ENCODE peak calls at places on chromosome 1, in four cellular contexts. P, T, K and D are unnamed samples.
A peak's percentile ranks its signal among the peaks of the same experiment; 100 is the strongest.

GRCh38 chr1:192807221-192807967 is 1.4 kb upstream of the RGS2 start:
- DNase-seq in P (no peak), T (no peak), K (no peak), D (no peak)

GRCh38 chr1:211638723-211639122 is 36.7 kb downstream of the NEK2 start:
- DNase-seq in T (no peak), K (no peak), P (no peak), D (no peak)

GRCh38 chr1:165898837-165899236 is 71.4 kb downstream of the UCK2 start:
- DNase-seq in K (peak; percentile 94), T (no peak), P (peak; percentile 60), D (no peak)

GRCh38 chr1:186418503-186418902 is 42.4 kb downstream of the PDC start:
- DNase-seq in P (no peak), T (no peak), K (no peak), D (no peak)

GRCh38 chr1:2267051-2267830 is 39.1 kb downstream of the SKI start:
- DNase-seq in K (no peak), P (no peak), T (no peak), D (no peak)

GRCh38 chr1:11563560-11564069 is 84.7 kb downstream of the DISP3 start:
- DNase-seq in K (peak; percentile 8), T (no peak), P (no peak), D (no peak)

GRCh38 chr1:64199154-64199553 is 4.3 kb upstream of the UBE2U start:
- DNase-seq in P (no peak), T (no peak), K (no peak), D (no peak)

GRCh38 chr1:15425521-15425920 is 12.7 kb upstream of the CTRC start:
- DNase-seq in K (no peak), T (no peak), P (no peak), D (no peak)

GRCh38 chr1:1433804-1434130 is 1.7 kb upstream of the VWA1 start:
- DNase-seq in T (no peak), P (peak; percentile 57), K (no peak), D (no peak)

GRCh38 chr1:94142022-94142421 is 21.1 kb upstream of the ABCA4 start:
- DNase-seq in K (peak; percentile 36), T (no peak), P (no peak), D (no peak)

GRCh38 chr1:208541225-208541855 is 297.2 kb upstream of the PLXNA2 start:
- DNase-seq in T (no peak), P (no peak), K (no peak), D (no peak)

GRCh38 chr1:185073725-185074124 is 28.4 kb downstream of the RNF2 start:
- DNase-seq in T (no peak), P (no peak), K (no peak), D (no peak)

GRCh38 chr1:37478451-37478871 is 4.1 kb downstream of the ZC3H12A start:
- DNase-seq in T (no peak), P (no peak), K (no peak), D (peak; percentile 24)

GRCh38 chr1:156656779-156657160 is 14.9 kb downstream of the BCAN start:
- DNase-seq in P (no peak), K (no peak), T (no peak), D (no peak)

GRCh38 chr1:100051893-100052292 is 80.8 kb downstream of the SASS6 start:
- DNase-seq in P (no peak), T (no peak), K (no peak), D (no peak)

GRCh38 chr1:180909005-180909414 is 3.7 kb upstream of the KIAA1614 start:
- DNase-seq in K (no peak), P (no peak), T (no peak), D (no peak)

GRCh38 chr1:147273409-147274307 is 31.2 kb downstream of the CHD1L start:
- DNase-seq in T (no peak), P (peak; percentile 40), K (peak; percentile 54), D (no peak)

GRCh38 chr1:203673550-203674411 is 47.1 kb downstream of the ATP2B4 start:
- DNase-seq in K (peak; percentile 67), P (peak; percentile 75), T (no peak), D (peak; percentile 51)

GRCh38 chr1:84770481-84770880 is 80.2 kb upstream of the SSX2IP start:
- DNase-seq in K (no peak), P (no peak), T (no peak), D (no peak)

GRCh38 chr1:119686661-119687060 is 25.1 kb upstream of the PHGDH start:
- DNase-seq in T (no peak), K (no peak), P (no peak), D (no peak)

GRCh38 chr1:58896211-58897183 is 112.7 kb upstream of the JUN start:
- DNase-seq in T (no peak), K (peak; percentile 40), P (peak; percentile 60), D (peak; percentile 87)

GRCh38 chr1:232282541-232282940 is 347.4 kb downstream of the SIPA1L2 start:
- DNase-seq in K (no peak), P (no peak), T (no peak), D (no peak)

GRCh38 chr1:220810179-220810653 is 23.5 kb downstream of the MTARC1 start:
- DNase-seq in T (peak; percentile 8), K (no peak), P (peak; percentile 79), D (peak; percentile 73)
- H3K4me3 ChIP-seq in T (no peak overlapping the region), K (peak overlapping the region; percentile 34), P (peak overlapping the region; percentile 18), D (no peak overlapping the region)

DNA sequence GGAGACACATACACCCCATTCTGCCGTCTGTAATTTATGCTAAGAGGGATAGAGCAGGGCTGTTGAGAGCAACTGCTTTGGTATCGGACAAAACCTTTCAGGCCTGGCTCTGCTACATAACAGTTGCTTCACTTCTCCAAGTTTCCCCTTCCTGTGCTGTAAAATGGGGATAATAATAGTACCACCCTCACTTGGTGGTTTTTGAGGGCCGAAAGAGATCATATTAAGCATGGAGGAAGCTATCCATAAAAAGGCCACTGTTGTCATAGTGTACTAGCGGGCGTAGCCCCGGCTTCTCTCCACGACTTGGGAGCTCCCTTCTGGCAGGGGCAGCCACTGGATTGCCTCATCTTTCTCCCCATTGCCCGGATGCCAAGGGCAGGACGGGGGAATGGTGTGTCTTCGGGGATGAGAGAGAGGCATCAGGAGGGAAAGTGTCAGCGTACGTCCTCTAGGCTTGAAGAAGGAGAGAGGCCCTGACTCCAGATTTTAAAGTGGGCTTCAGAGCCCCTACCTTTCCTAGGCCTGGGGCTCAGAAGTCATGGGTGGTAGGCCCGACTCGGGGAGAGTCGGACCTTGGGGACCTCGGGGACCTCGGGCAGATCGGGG is 580 bp upstream of the MFSD2A start:
- DNase-seq in T (no peak), K (no peak), P (no peak), D (no peak)
- H3K4me3 ChIP-seq in T (peak overlapping the region; percentile 76), K (peak overlapping the region; percentile 31), P (no peak overlapping the region), D (peak overlapping the region; percentile 47)

DNA sequence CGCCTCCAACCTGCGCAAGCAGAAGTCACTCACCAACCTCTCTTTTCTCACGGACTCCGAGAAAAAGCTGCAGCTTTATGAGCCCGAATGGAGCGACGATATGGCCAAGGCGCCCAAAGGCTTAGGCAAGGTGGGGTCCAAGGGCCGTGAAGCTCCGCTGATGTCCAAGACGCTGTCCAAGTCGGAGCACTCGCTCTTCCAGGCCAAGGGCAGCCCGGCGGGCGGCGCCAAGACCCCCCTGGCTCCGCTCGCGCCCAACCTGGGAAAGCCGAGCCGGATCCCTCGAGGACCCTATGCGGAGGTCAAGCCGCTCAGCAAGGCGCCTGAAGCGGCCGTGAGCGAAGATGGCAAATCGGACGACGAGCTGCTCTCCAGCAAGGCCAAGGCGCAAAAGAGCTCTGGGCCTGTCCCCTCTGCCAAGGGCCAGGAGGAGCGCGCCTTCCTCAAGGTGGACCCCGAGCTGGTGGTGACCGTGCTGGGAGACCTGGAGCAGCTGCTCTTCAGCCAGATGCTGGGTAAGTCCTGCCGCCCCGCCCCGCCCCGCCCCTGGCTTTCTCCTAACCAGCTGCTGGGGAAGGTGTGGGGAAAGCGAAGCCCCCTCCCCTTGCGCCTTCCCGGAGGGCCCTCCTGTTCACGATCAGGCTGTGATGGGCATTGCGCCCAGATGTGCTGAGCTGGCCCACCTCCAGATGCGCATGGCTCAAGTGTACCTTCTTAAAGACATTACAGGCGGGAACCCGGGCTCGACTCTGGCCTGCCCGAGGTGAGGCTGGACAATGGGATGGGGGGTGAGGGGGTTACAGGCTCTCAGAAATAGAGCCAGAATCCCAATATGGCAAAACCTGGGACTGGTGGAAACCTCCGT is 110.2 kb downstream of the NAV1 start:
- DNase-seq in T (no peak), K (no peak), P (no peak), D (peak; percentile 35)
- H3K4me3 ChIP-seq in T (peak overlapping the region; percentile 58), K (peak overlapping the region; percentile 73), P (peak overlapping the region; percentile 63), D (peak overlapping the region; percentile 50)

GRCh38 chr1:43774359-43774758 is 67.0 kb downstream of the ST3GAL3 start:
- DNase-seq in K (peak; percentile 54), P (no peak), T (no peak), D (no peak)
- H3K4me3 ChIP-seq in K (no peak overlapping the region), P (no peak overlapping the region), T (no peak overlapping the region), D (no peak overlapping the region)

DNA sequence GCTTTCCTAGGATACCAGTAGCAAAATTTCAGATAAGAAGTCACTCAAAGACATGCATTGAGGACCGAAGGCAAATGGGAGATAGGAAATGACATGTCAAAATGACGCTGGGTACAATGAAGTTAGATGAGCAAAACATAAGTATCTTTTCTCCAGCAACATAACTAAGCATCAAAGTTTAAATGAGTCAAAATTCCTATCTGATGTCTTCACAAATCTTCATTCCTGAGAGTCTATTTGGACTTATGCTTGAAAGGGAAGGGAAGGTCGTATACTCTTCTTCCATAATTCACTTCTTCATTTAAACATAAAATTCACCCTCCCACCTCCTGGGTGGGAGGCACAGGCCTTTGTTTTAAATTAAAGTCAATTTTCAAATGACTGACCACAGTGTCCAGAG is 4.1 kb upstream of the TMEM81 start:
- DNase-seq in P (no peak), K (no peak), T (no peak), D (no peak)
- H3K4me3 ChIP-seq in P (no peak overlapping the region), K (no peak overlapping the region), T (no peak overlapping the region), D (no peak overlapping the region)

GRCh38 chr1:151398691-151399065 is 695 bp upstream of the PSMB4 start:
- DNase-seq in K (no peak), P (no peak), T (no peak), D (no peak)
- H3K4me3 ChIP-seq in K (peak overlapping the region; percentile 96), P (peak overlapping the region; percentile 75), T (peak overlapping the region; percentile 54), D (peak overlapping the region; percentile 78)